ENCODE peak calls at places on chromosomes 2 and 18, in ten cellular contexts. E is adrenal gland; M is CD4-positive, CD25-positive, alpha-beta regulatory T cell; S is tibial artery; D is ovary; R is mesendoderm; G is H1; C is sigmoid colon; O is kidney epithelial cell; I is tibial nerve. Y is an unnamed sample.

GRCh38 chr2:134737671-134738070 is 18.9 kb upstream of the TMEM163 start:
- DNase-seq in E (no peak), M (no peak), S (no peak), D (no peak), R (no peak), G (no peak), C (no peak), O (no peak), I (no peak), Y (no peak)

GRCh38 chr2:30194421-30194820 is 36.9 kb upstream of the LBH start:
- DNase-seq in E (no peak), M (no peak), S (no peak), D (no peak), R (no peak), G (no peak), C (peak; percentile 49), O (no peak), I (no peak), Y (no peak)

GRCh38 chr18:11025270-11025669 is 124.1 kb downstream of the PIEZO2 start:
- DNase-seq in E (no peak), M (no peak), S (no peak), D (no peak), R (no peak), G (no peak), C (no peak), O (no peak), I (no peak), Y (no peak)

GRCh38 chr2:105363192-105363591 is 25.9 kb downstream of the C2orf49 start:
- DNase-seq in E (no peak), M (no peak), S (no peak), D (no peak), R (no peak), G (no peak), C (no peak), O (no peak), I (no peak), Y (no peak)

GRCh38 chr2:10978112-10978670 is 66.5 kb downstream of the KCNF1 start:
- DNase-seq in E (no peak), M (no peak), S (peak; percentile 51), D (no peak), R (no peak), G (no peak), C (no peak), O (no peak), I (no peak), Y (no peak)

GRCh38 chr18:36672437-36673344 is 156.1 kb downstream of the TPGS2 start:
- DNase-seq in E (peak; percentile 54), M (no peak), S (peak; percentile 71), D (no peak), R (no peak), G (no peak), C (no peak), O (no peak), I (no peak), Y (no peak)

GRCh38 chr2:120622886-120623753 is 112.5 kb upstream of the GLI2 start:
- DNase-seq in E (no peak), M (no peak), S (peak; percentile 58), D (no peak), R (peak; percentile 19), G (no peak), C (peak; percentile 45), O (no peak), I (no peak), Y (no peak)

GRCh38 chr18:24602156-24602555 is 141.7 kb downstream of the HRH4 start:
- DNase-seq in E (no peak), M (no peak), S (no peak), D (no peak), R (peak; percentile 27), G (no peak), C (no peak), O (no peak), I (no peak), Y (no peak)

GRCh38 chr2:42795871-42796301 is 3.5 kb upstream of the HAAO start:
- DNase-seq in E (no peak), M (no peak), S (no peak), D (no peak), R (no peak), G (no peak), C (no peak), O (no peak), I (no peak), Y (no peak)

GRCh38 chr2:136115183-136115751 is 2.7 kb downstream of the CXCR4 start:
- DNase-seq in E (no peak), M (peak; percentile 58), S (no peak), D (no peak), R (no peak), G (no peak), C (no peak), O (no peak), I (no peak), Y (no peak)

GRCh38 chr2:136112317-136112891 is 5.5 kb downstream of the CXCR4 start:
- DNase-seq in E (no peak), M (no peak), S (no peak), D (no peak), R (no peak), G (no peak), C (no peak), O (no peak), I (no peak), Y (no peak)

GRCh38 chr2:136114392-136114791 is 3.6 kb downstream of the CXCR4 start:
- DNase-seq in E (no peak), M (peak; percentile 44), S (no peak), D (no peak), R (no peak), G (no peak), C (no peak), O (no peak), I (no peak), Y (no peak)

GRCh38 chr2:136113767-136114070 is 4.2 kb downstream of the CXCR4 start:
- DNase-seq in E (no peak), M (no peak), S (no peak), D (no peak), R (no peak), G (no peak), C (no peak), O (no peak), I (no peak), Y (no peak)

GRCh38 chr2:136112949-136113766 is 4.8 kb downstream of the CXCR4 start:
- DNase-seq in E (no peak), M (peak; percentile 64), S (no peak), D (no peak), R (no peak), G (no peak), C (no peak), O (no peak), I (no peak), Y (no peak)
- H3K4me3 ChIP-seq in E (no peak overlapping the region), M (peak overlapping the region; percentile 100), S (no peak overlapping the region), D (no peak overlapping the region), R (no peak overlapping the region), G (no peak overlapping the region), C (no peak overlapping the region), O (no peak overlapping the region), I (no peak overlapping the region), Y (no peak overlapping the region)

GRCh38 chr18:70490008-70490933 is 201.4 kb downstream of the SOCS6 start:
- DNase-seq in E (peak; percentile 36), M (peak; percentile 47), S (no peak), D (no peak), R (peak; percentile 67), G (no peak), C (no peak), O (peak; percentile 23), I (no peak), Y (peak; percentile 43)
- H3K4me3 ChIP-seq in E (no peak overlapping the region), M (no peak overlapping the region), S (no peak overlapping the region), D (no peak overlapping the region), R (no peak overlapping the region), G (no peak overlapping the region), C (no peak overlapping the region), O (no peak overlapping the region), I (no peak overlapping the region), Y (peak overlapping the region; percentile 23)

DNA sequence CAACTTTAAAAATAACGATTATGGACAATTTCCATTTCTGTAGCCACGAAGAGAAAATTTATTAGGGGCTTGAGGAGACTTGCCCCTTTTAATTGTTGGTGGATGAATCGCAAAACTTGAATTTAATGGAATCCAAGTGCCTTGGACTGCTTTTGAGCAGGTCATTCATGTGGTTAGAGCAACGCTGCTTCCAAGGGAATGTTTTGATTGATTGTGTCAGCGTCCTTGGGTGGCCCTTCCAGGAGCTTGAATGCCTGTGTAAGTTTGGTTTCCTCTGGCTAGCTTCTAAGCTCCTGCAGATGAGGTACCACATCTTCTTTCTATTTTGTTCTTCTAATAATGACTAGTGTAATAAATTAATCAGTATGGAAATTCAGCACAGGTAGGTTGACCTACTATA is 213.5 kb downstream of the LTBP1 start:
- DNase-seq in E (no peak), M (no peak), S (no peak), D (no peak), R (no peak), G (no peak), C (no peak), O (no peak), I (no peak), Y (peak; percentile 69)
- H3K4me3 ChIP-seq in E (no peak overlapping the region), M (no peak overlapping the region), S (no peak overlapping the region), D (no peak overlapping the region), R (no peak overlapping the region), G (no peak overlapping the region), C (no peak overlapping the region), O (no peak overlapping the region), I (no peak overlapping the region), Y (no peak overlapping the region)

DNA sequence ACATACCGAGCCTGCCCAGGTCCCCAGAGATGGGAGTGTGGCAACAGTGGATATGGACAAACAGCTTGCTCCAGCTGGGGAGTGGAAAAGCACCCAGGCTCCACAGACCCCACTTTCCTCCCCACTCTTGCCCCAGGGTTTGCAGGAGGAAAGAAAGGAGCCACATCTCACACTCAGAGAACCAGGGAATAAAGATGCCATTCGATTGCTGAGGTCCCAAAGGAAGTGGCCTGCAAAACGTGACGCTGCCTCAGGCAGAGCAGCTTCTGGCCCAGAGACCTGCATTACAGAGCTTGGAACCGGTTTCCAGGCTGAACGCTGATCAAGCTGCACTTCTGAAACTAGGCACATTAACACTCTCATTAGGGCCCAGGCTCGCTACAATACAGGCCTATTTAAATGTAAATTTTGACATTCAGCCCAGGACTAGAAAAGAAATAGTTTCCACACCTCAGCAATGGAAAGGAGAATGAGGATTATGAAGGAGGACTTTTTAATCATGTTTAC is 221.5 kb upstream of the RAB6C start:
- DNase-seq in E (no peak), M (no peak), S (peak; percentile 32), D (no peak), R (peak; percentile 77), G (peak; percentile 33), C (no peak), O (no peak), I (no peak), Y (no peak)
- H3K4me3 ChIP-seq in E (no peak overlapping the region), M (no peak overlapping the region), S (peak overlapping the region; percentile 43), D (no peak overlapping the region), R (no peak overlapping the region), G (no peak overlapping the region), C (peak overlapping the region; percentile 45), O (no peak overlapping the region), I (no peak overlapping the region), Y (no peak overlapping the region)

GRCh38 chr2:99899058-99899855 is 243.1 kb downstream of the AFF3 start:
- DNase-seq in E (no peak), M (no peak), S (no peak), D (no peak), R (no peak), G (no peak), C (no peak), O (no peak), I (no peak), Y (no peak)
- H3K4me3 ChIP-seq in E (no peak overlapping the region), M (no peak overlapping the region), S (no peak overlapping the region), D (no peak overlapping the region), R (no peak overlapping the region), G (no peak overlapping the region), C (no peak overlapping the region), O (no peak overlapping the region), I (no peak overlapping the region), Y (no peak overlapping the region)